ENCODE peak calls at places on chromosomes 16 and 17, in seven cellular contexts. G, D, X, A, E, P and T are unnamed samples.

GRCh38 chr17:35046740-35047283 is 16.7 kb downstream of the RFFL start:
- DNase-seq in E (peak; percentile 51), A (no peak), D (peak; percentile 32), G (no peak), P (peak; percentile 47), X (no peak), T (no peak)

GRCh38 chr17:3968017-3968416 is 3.8 kb upstream of the ATP2A3 start:
- DNase-seq in X (no peak), P (no peak), E (no peak), D (no peak), A (no peak), G (no peak), T (no peak)

GRCh38 chr16:60432472-60432871 is 1603.8 kb downstream of the CDH8 start:
- DNase-seq in E (no peak), A (no peak), X (no peak), D (no peak), P (no peak), G (no peak), T (no peak)

GRCh38 chr17:79006001-79006400 is 3.6 kb downstream of the CANT1 start:
- DNase-seq in E (no peak), P (no peak), A (peak; percentile 70), X (no peak), G (no peak), D (no peak), T (no peak)

GRCh38 chr16:946048-946395 is 24.8 kb downstream of the LMF1 start:
- DNase-seq in D (no peak), A (no peak), G (no peak), E (no peak), X (no peak), P (peak; percentile 15), T (no peak)

GRCh38 chr17:50347087-50347893 is 1.4 kb downstream of the XYLT2 start:
- DNase-seq in A (no peak), E (peak; percentile 46), G (no peak), D (no peak), X (peak; percentile 75), P (peak; percentile 6), T (no peak)

GRCh38 chr17:55742272-55743102 is 8.4 kb upstream of the PCTP start:
- DNase-seq in P (no peak), X (no peak), D (no peak), G (no peak), E (no peak), A (no peak), T (no peak)

GRCh38 chr16:68752602-68753001 is 15.5 kb downstream of the CDH1 start:
- DNase-seq in G (no peak), D (no peak), X (no peak), A (peak; percentile 66), E (no peak), P (no peak), T (no peak)

GRCh38 chr17:65173284-65173793 is 36.2 kb downstream of the RGS9 start:
- DNase-seq in X (peak; percentile 24), D (peak; percentile 27), E (no peak), A (peak; percentile 39), G (no peak), P (peak; percentile 55), T (no peak)

GRCh38 chr16:11674001-11674817 is 6.0 kb downstream of the SNN start:
- DNase-seq in E (no peak), X (no peak), G (no peak), D (no peak), P (no peak), A (no peak), T (no peak)

GRCh38 chr16:58661199-58661830 is 23.3 kb downstream of the SLC38A7 start:
- DNase-seq in P (peak; percentile 91), G (peak; percentile 66), X (peak; percentile 87), A (peak; percentile 49), D (peak; percentile 86), E (peak; percentile 79), T (no peak)

GRCh38 chr16:58114827-58115825 is 14.1 kb downstream of the CFAP20 start:
- DNase-seq in G (peak; percentile 43), D (no peak), A (no peak), X (no peak), E (no peak), P (peak; percentile 89), T (no peak)

GRCh38 chr16:22684282-22685161 is 129.4 kb upstream of the HS3ST2 start:
- DNase-seq in P (peak; percentile 40), A (no peak), D (no peak), G (no peak), X (no peak), E (no peak), T (no peak)

GRCh38 chr17:81119223-81120148 is 45.8 kb upstream of the PVALEF start:
- DNase-seq in X (peak; percentile 98), P (peak; percentile 92), D (peak; percentile 98), E (peak; percentile 95), G (peak; percentile 88), A (peak; percentile 81), T (peak; percentile 91)

GRCh38 chr17:79280010-79280409 is 205.4 kb downstream of the ENGASE start:
- DNase-seq in P (no peak), A (no peak), G (no peak), E (no peak), D (no peak), X (no peak), T (no peak)

GRCh38 chr16:57862698-57863433 is 60.6 kb upstream of the KIFC3 start:
- DNase-seq in D (no peak), P (no peak), A (peak; percentile 21), G (no peak), X (peak; percentile 28), E (peak; percentile 17), T (no peak)

GRCh38 chr17:17784599-17785264 is 52.1 kb downstream of the SREBF1 start:
- DNase-seq in A (no peak), X (peak; percentile 54), P (no peak), G (no peak), E (peak; percentile 56), D (no peak), T (no peak)

GRCh38 chr17:39090832-39091622 is 60.4 kb downstream of the PLXDC1 start:
- DNase-seq in P (no peak), D (no peak), X (no peak), A (no peak), G (no peak), E (no peak), T (no peak)

DNA sequence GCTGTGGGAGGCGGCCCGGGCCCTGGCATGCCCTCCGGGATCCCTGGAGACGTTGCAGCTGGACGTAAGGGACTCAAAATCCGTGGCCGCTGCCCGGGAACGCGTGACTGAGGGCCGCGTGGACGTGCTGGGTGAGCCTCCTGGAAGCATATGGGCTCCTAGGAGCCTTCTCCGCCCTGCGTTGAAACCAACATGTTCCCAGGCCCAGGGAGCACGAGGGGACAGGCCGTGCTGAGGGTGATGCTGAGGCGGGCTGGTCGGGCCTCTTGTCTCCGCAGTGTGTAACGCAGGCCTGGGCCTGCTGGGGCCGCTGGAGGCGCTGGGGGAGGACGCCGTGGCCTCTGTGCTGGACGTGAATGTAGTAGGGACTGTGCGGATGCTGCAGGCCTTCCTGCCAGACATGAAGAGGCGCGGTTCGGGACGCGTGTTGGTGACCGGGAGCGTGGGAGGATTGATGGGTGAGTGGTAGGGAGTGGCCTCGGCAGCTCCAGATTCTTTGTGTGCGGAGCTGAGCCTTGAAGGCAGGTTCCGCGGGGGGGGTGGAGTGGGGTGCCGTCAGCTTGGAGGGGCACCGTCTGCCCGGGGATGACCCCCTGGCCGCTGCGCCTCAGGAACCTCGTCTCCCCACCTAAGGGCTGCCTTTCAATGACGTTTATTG is 567 bp downstream of the HSD17B1 start:
- DNase-seq in G (no peak), A (no peak), D (no peak), E (peak; percentile 28), P (no peak), X (peak; percentile 66), T (no peak)
- TF ChIP-seq CTCF in G (no peak), A (no peak), D (peak; percentile 25), E (no peak), P (no peak), X (no peak), T (no peak)

DNA sequence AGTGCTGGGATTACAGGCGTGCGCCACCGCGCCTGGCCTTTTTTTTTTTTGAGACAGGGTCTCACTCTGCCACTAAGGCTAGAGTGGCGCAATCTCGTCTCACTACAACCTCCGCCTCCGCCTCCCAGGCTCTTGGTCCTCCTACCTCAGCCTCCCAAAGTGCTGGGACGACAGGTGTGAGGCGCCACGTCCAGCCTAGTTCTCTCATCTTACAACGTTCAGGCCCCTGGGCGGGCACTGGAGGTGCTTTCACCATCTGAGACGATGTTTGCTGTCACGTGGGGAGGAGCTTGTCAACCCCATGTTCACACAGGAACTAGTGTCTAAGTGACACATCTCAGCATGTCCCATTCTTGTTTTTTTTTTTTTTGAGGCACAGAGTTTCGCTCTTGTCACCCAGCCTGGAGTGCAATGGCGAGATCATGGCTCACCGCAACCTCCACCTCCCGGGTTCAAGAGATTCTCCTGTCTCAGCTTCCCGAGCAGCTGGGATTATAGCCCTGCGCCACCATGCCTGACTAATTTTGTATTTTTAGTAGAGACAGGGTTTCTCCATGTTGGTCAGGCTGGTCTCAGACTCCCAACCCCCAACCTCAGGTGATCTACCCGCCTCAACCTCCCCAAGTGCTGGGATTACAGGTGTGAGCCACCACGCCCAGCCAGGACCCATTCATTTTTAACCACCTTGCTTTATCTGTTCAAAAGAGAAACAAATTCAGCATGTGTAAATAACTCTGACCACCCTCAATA is 5.2 kb upstream of the FANCA start:
- DNase-seq in P (no peak), A (no peak), X (no peak), D (no peak), G (no peak), E (no peak), T (no peak)
- TF ChIP-seq CTCF in P (no peak), A (no peak), X (no peak), D (no peak), G (no peak), E (no peak), T (no peak)

DNA sequence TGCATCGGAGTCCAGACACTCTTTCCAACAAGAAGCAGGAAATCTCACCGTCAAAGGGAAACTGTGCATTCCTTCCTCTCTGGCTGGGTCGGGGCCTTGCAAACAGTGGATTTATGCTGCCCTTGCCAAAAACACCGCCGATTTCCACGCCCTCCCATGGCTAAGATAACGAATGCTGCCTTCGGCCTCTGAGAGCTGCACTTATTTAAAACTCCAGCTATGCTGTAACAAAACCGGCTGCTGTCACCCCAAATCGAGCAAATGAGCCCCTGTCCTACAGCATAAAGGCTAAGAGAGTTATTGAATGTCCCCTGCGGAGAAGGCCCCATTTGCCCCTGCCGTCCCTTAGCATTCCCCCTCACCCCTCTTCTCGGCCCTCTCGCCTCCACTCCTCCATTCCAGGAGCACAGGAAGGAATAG is 275.5 kb upstream of the IRX5 start:
- DNase-seq in A (no peak), X (peak; percentile 41), G (no peak), D (no peak), E (peak; percentile 57), P (no peak), T (no peak)
- TF ChIP-seq CTCF in A (no peak), X (no peak), G (no peak), D (no peak), E (no peak), P (no peak), T (no peak)

GRCh38 chr17:70810609-70811008 is 641.3 kb downstream of the KCNJ2 start:
- DNase-seq in P (peak; percentile 70), E (no peak), A (no peak), D (no peak), X (no peak), G (peak; percentile 32), T (no peak)

GRCh38 chr17:70804161-70804560 is 634.8 kb downstream of the KCNJ2 start:
- DNase-seq in X (no peak), A (no peak), G (no peak), E (no peak), P (peak; percentile 61), D (no peak), T (no peak)

DNA sequence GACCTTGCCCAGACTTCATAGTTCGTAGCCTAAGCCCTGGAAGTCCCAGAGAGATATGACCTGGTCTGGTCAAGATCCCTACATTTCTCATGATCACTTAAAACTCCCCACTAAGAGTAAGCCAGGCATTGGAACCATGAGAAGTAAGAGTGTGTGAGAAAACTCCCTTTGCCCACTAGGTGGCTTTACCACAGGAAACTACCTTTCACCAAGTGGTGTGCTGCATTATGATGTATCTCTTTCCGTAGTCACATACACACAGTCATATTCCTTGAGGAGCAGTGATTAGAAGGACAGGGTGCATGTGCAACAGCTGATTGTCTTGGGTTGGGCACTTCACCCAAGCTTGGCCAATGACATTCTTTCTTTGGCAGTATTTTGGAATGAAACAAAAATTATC is 639.3 kb downstream of the KCNJ2 start:
- DNase-seq in P (no peak), D (peak; percentile 3), G (no peak), A (no peak), X (peak; percentile 59), E (peak; percentile 5), T (no peak)
- TF ChIP-seq CTCF in P (peak; percentile 11), D (no peak), G (no peak), A (peak; percentile 16), X (peak; percentile 68), E (peak; percentile 48), T (peak; percentile 55)